ENCODE peak calls at places on chromosome 20, in seven cellular contexts. One of them, this sample, is unnamed.

GRCh38 chr20:64167676-64168075 is 3.4 kb downstream of the MYT1 start:
- DNase-seq in omental fat pad: no peak
- DNase-seq in astrocyte of the spinal cord: no peak
- DNase-seq in HCT116: no peak
- DNase-seq in epithelial cell of esophagus: no peak
- DNase-seq in cardiac muscle cell: no peak
- DNase-seq in fibroblast of the aortic adventitia: no peak
- DNase-seq in this sample: no peak

GRCh38 chr20:9852566-9852965 is 13.7 kb upstream of the PAK5 start:
- DNase-seq in astrocyte of the spinal cord: no peak
- DNase-seq in cardiac muscle cell: no peak
- DNase-seq in epithelial cell of esophagus: no peak
- DNase-seq in omental fat pad: no peak
- DNase-seq in fibroblast of the aortic adventitia: no peak
- DNase-seq in HCT116: no peak
- DNase-seq in this sample: no peak

GRCh38 chr20:45892049-45892816 is 1.1 kb downstream of the CTSA start:
- DNase-seq in astrocyte of the spinal cord: no peak
- DNase-seq in HCT116: no peak
- DNase-seq in fibroblast of the aortic adventitia: peak; percentile 36
- DNase-seq in cardiac muscle cell: no peak
- DNase-seq in omental fat pad: no peak
- DNase-seq in epithelial cell of esophagus: peak; percentile 48
- DNase-seq in this sample: no peak

GRCh38 chr20:4441871-4442270 is 279.8 kb upstream of the PRND start:
- DNase-seq in HCT116: no peak
- DNase-seq in omental fat pad: no peak
- DNase-seq in fibroblast of the aortic adventitia: no peak
- DNase-seq in astrocyte of the spinal cord: no peak
- DNase-seq in cardiac muscle cell: no peak
- DNase-seq in epithelial cell of esophagus: no peak
- DNase-seq in this sample: no peak

GRCh38 chr20:63963348-63963741 is 6.4 kb downstream of the ZNF512B start:
- DNase-seq in fibroblast of the aortic adventitia: no peak
- DNase-seq in omental fat pad: no peak
- DNase-seq in astrocyte of the spinal cord: no peak
- DNase-seq in epithelial cell of esophagus: no peak
- DNase-seq in cardiac muscle cell: no peak
- DNase-seq in HCT116: no peak
- DNase-seq in this sample: no peak

GRCh38 chr20:53718142-53718481 is 124.5 kb upstream of the ZNF217 start:
- DNase-seq in fibroblast of the aortic adventitia: no peak
- DNase-seq in cardiac muscle cell: no peak
- DNase-seq in astrocyte of the spinal cord: no peak
- DNase-seq in omental fat pad: no peak
- DNase-seq in HCT116: no peak
- DNase-seq in epithelial cell of esophagus: no peak
- DNase-seq in this sample: no peak

GRCh38 chr20:50627747-50628146 is 63.6 kb downstream of the RIPOR3 start:
- DNase-seq in omental fat pad: no peak
- DNase-seq in astrocyte of the spinal cord: no peak
- DNase-seq in fibroblast of the aortic adventitia: no peak
- DNase-seq in epithelial cell of esophagus: no peak
- DNase-seq in cardiac muscle cell: no peak
- DNase-seq in HCT116: no peak
- DNase-seq in this sample: no peak

GRCh38 chr20:24819331-24819965 is 129.6 kb upstream of the CST7 start:
- DNase-seq in cardiac muscle cell: no peak
- DNase-seq in omental fat pad: no peak
- DNase-seq in astrocyte of the spinal cord: no peak
- DNase-seq in HCT116: no peak
- DNase-seq in epithelial cell of esophagus: no peak
- DNase-seq in fibroblast of the aortic adventitia: no peak
- DNase-seq in this sample: no peak

GRCh38 chr20:5557123-5557522 is 193.1 kb upstream of the SHLD1 start:
- DNase-seq in HCT116: peak; percentile 13
- DNase-seq in epithelial cell of esophagus: peak; percentile 59
- DNase-seq in astrocyte of the spinal cord: peak; percentile 50
- DNase-seq in omental fat pad: no peak
- DNase-seq in cardiac muscle cell: peak; percentile 54
- DNase-seq in fibroblast of the aortic adventitia: peak; percentile 36
- DNase-seq in this sample: peak; percentile 31

GRCh38 chr20:9068232-9068781 is 580 bp upstream of the PLCB4 start:
- DNase-seq in astrocyte of the spinal cord: no peak
- DNase-seq in fibroblast of the aortic adventitia: no peak
- DNase-seq in cardiac muscle cell: peak; percentile 87
- DNase-seq in omental fat pad: no peak
- DNase-seq in HCT116: no peak
- DNase-seq in epithelial cell of esophagus: peak; percentile 55
- DNase-seq in this sample: peak; percentile 83

GRCh38 chr20:17898548-17898994 is 70.0 kb downstream of the SNX5 start:
- DNase-seq in omental fat pad: peak; percentile 77
- DNase-seq in cardiac muscle cell: peak; percentile 78
- DNase-seq in fibroblast of the aortic adventitia: peak; percentile 84
- DNase-seq in astrocyte of the spinal cord: peak; percentile 65
- DNase-seq in HCT116: peak; percentile 56
- DNase-seq in epithelial cell of esophagus: peak; percentile 77
- DNase-seq in this sample: peak; percentile 74

GRCh38 chr20:57589123-57589727 is 28.3 kb downstream of the PCK1 start:
- DNase-seq in omental fat pad: no peak
- DNase-seq in epithelial cell of esophagus: no peak
- DNase-seq in fibroblast of the aortic adventitia: no peak
- DNase-seq in cardiac muscle cell: no peak
- DNase-seq in astrocyte of the spinal cord: no peak
- DNase-seq in HCT116: no peak
- DNase-seq in this sample: no peak

GRCh38 chr20:45322952-45323383 is 14.9 kb upstream of the MATN4 start:
- DNase-seq in epithelial cell of esophagus: peak; percentile 60
- DNase-seq in omental fat pad: no peak
- DNase-seq in astrocyte of the spinal cord: no peak
- DNase-seq in HCT116: peak; percentile 31
- DNase-seq in fibroblast of the aortic adventitia: peak; percentile 39
- DNase-seq in cardiac muscle cell: peak; percentile 58
- DNase-seq in this sample: no peak

GRCh38 chr20:32674362-32674789 is 635 bp upstream of the C20orf203 start:
- DNase-seq in HCT116: peak; percentile 40
- DNase-seq in cardiac muscle cell: peak; percentile 64
- DNase-seq in epithelial cell of esophagus: peak; percentile 73
- DNase-seq in fibroblast of the aortic adventitia: peak; percentile 65
- DNase-seq in omental fat pad: no peak
- DNase-seq in astrocyte of the spinal cord: peak; percentile 48
- DNase-seq in this sample: peak; percentile 52

GRCh38 chr20:38218566-38218885 is 42.0 kb downstream of the KIAA1755 start:
- DNase-seq in fibroblast of the aortic adventitia: no peak
- DNase-seq in cardiac muscle cell: no peak
- DNase-seq in HCT116: no peak
- DNase-seq in omental fat pad: no peak
- DNase-seq in astrocyte of the spinal cord: no peak
- DNase-seq in epithelial cell of esophagus: no peak
- DNase-seq in this sample: no peak

GRCh38 chr20:23103284-23104018 is 17.3 kb upstream of the CD93 start:
- DNase-seq in fibroblast of the aortic adventitia: peak; percentile 46
- DNase-seq in omental fat pad: no peak
- DNase-seq in epithelial cell of esophagus: peak; percentile 24
- DNase-seq in HCT116: no peak
- DNase-seq in astrocyte of the spinal cord: peak; percentile 27
- DNase-seq in cardiac muscle cell: no peak
- DNase-seq in this sample: no peak

GRCh38 chr20:57651977-57652864 is 32.0 kb upstream of the ZBP1 start:
- DNase-seq in astrocyte of the spinal cord: no peak
- DNase-seq in cardiac muscle cell: no peak
- DNase-seq in HCT116: no peak
- DNase-seq in omental fat pad: peak; percentile 14
- DNase-seq in epithelial cell of esophagus: no peak
- DNase-seq in fibroblast of the aortic adventitia: no peak
- DNase-seq in this sample: no peak

GRCh38 chr20:52399352-52399751 is 207.8 kb upstream of the ZFP64 start:
- DNase-seq in omental fat pad: no peak
- DNase-seq in cardiac muscle cell: no peak
- DNase-seq in astrocyte of the spinal cord: no peak
- DNase-seq in HCT116: no peak
- DNase-seq in fibroblast of the aortic adventitia: no peak
- DNase-seq in epithelial cell of esophagus: no peak
- DNase-seq in this sample: no peak

GRCh38 chr20:33124261-33124660 is 43.7 kb upstream of the BPIFA2 start:
- DNase-seq in omental fat pad: no peak
- DNase-seq in epithelial cell of esophagus: no peak
- DNase-seq in cardiac muscle cell: no peak
- DNase-seq in HCT116: no peak
- DNase-seq in fibroblast of the aortic adventitia: no peak
- DNase-seq in astrocyte of the spinal cord: no peak
- DNase-seq in this sample: no peak

DNA sequence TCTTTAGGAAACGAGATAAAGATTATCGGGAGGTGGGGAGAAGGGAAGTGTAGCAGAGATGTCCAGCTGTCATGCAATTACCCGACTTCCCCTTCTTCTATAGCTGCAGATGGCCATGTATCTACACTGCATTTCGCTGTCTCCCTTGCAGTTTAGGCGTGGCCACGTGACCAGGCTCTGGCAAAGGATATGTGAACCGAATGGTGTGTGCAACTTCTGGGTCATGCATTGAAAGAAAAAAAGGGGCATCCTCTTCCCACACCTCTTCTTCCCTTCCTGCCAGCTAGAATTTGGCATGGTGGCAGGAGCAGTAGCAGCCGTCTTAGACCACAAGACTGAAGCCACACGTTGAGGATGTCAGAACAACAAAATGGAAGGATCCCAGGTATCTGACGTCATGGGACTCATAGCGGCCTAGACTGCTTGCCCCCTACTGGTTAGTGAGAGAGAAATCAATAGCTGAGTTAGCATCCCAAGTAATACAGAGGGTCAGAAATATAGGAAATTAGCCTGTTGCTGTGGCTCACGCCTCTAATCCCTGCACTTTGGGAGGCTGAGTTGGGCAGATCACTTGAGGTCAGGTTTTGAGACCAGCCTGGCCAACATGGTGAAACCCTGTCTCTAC is 32.8 kb downstream of the TCF15 start:
- DNase-seq in cardiac muscle cell: no peak
- DNase-seq in fibroblast of the aortic adventitia: peak; percentile 6
- DNase-seq in HCT116: peak; percentile 77
- DNase-seq in omental fat pad: no peak
- DNase-seq in epithelial cell of esophagus: peak; percentile 15
- DNase-seq in astrocyte of the spinal cord: no peak
- DNase-seq in this sample: no peak
- TF ChIP-seq CTCF in cardiac muscle cell: peak; percentile 46
- TF ChIP-seq CTCF in fibroblast of the aortic adventitia: peak; percentile 45
- TF ChIP-seq CTCF in HCT116: peak; percentile 78
- TF ChIP-seq CTCF in omental fat pad: no peak
- TF ChIP-seq CTCF in epithelial cell of esophagus: peak; percentile 4
- TF ChIP-seq CTCF in astrocyte of the spinal cord: peak; percentile 26
- TF ChIP-seq CTCF in this sample: peak; percentile 36

GRCh38 chr20:62386383-62387218 is at the start of gene RPS21:
- DNase-seq in HCT116: peak; percentile 79
- DNase-seq in epithelial cell of esophagus: peak; percentile 95
- DNase-seq in fibroblast of the aortic adventitia: peak; percentile 85
- DNase-seq in cardiac muscle cell: peak; percentile 95
- DNase-seq in omental fat pad: peak; percentile 74
- DNase-seq in astrocyte of the spinal cord: peak; percentile 88
- DNase-seq in this sample: peak; percentile 93
- TF ChIP-seq CTCF in HCT116: no peak
- TF ChIP-seq CTCF in epithelial cell of esophagus: no peak
- TF ChIP-seq CTCF in fibroblast of the aortic adventitia: no peak
- TF ChIP-seq CTCF in cardiac muscle cell: no peak
- TF ChIP-seq CTCF in omental fat pad: no peak
- TF ChIP-seq CTCF in astrocyte of the spinal cord: no peak
- TF ChIP-seq CTCF in this sample: no peak

DNA sequence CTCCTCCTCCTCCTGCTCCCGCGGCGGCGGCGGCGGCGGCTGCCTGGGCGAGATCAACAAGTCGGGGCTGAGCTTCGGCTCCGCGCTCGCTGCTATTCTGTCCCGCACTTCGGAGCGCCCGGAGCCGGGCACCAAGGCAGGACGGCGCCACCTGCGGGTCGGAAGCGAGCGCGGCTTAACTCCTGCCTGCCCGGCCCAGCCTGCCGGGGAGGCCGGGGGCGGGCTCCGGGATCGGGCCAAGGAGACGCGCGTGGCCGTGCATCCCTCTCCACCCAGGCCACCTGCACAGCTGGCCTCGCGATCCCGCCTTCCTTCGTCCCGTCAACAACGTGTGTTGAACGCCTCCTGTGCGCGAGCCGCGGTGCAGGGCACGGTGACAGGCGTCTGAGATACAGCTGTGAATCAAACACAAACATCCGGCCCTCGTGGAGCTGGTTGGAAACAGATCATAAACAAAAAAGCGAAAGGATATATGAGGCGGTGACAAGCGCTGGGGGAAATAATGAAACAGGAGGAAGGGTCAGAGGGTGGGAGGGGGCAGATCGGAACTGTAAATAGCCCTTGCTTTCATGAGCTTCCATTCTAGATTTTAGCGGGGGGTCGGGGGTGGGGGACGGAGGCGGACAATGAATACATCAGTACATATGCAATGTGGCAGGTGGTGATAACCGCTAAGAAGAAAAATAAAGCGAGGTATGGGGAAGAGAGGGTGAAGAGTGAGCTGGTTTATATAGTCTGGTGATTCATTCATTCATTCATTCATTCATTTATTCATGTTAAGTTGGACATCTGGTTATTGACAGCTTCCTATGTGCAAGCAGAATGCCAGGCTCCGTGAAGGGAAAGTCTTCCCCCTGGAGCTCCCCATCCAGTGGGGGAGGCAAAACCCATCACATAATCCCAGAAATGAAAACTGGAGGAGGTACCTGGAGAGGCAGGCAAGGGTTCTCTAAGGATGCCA is 2.0 kb upstream of the KCNB1 start:
- DNase-seq in HCT116: peak; percentile 31
- DNase-seq in epithelial cell of esophagus: peak; percentile 85
- DNase-seq in fibroblast of the aortic adventitia: peak; percentile 76
- DNase-seq in astrocyte of the spinal cord: peak; percentile 62
- DNase-seq in cardiac muscle cell: peak; percentile 90
- DNase-seq in omental fat pad: peak; percentile 56
- DNase-seq in this sample: peak; percentile 89
- TF ChIP-seq CTCF in HCT116: peak; percentile 81
- TF ChIP-seq CTCF in epithelial cell of esophagus: peak; percentile 54
- TF ChIP-seq CTCF in fibroblast of the aortic adventitia: peak; percentile 70
- TF ChIP-seq CTCF in astrocyte of the spinal cord: peak; percentile 69
- TF ChIP-seq CTCF in cardiac muscle cell: peak; percentile 71
- TF ChIP-seq CTCF in omental fat pad: no peak
- TF ChIP-seq CTCF in this sample: peak; percentile 50

DNA sequence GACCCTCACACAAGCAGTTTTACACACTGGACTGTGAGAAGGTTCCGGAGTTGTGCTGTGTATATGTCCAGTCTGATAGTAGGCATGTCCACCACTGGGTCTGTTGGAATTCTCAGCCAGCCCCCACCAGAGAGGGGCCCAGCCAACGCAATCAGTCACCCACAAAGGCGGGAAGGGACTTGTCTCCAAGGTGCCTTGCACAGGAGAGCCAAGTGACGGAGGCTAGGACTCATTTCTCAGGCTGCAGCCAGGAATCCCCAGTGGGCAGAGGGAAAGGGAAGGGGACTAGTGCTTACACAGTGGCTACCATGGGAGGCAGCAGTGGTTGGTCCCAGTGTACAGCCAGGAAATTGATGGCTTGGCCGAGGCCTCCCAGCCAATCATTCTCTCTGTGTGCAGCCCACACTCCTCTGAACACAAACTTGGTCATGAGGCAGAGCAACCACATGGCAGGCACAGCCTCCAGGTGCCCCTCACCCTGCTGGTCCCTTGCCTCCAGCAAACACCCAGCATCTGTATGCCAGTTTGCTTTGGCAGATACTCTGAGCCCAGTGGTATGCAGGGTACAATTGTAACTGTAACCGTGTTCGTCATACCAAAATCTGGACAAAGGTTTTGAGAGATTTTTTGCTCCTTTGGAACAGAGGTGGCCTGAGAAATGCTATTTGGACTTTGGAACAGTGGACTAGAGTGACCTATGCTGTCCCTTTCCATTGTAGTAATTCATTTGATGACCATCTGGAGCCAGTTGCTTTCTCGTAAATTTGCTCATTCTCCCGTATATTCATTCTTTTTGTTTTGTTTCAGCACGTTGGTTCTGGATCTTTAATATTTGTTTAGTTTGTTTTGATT is 72.9 kb upstream of the MYL9 start:
- DNase-seq in fibroblast of the aortic adventitia: no peak
- DNase-seq in epithelial cell of esophagus: no peak
- DNase-seq in cardiac muscle cell: no peak
- DNase-seq in astrocyte of the spinal cord: peak; percentile 44
- DNase-seq in omental fat pad: no peak
- DNase-seq in HCT116: no peak
- DNase-seq in this sample: no peak
- TF ChIP-seq CTCF in fibroblast of the aortic adventitia: peak; percentile 3
- TF ChIP-seq CTCF in epithelial cell of esophagus: no peak
- TF ChIP-seq CTCF in cardiac muscle cell: no peak
- TF ChIP-seq CTCF in astrocyte of the spinal cord: no peak
- TF ChIP-seq CTCF in omental fat pad: no peak
- TF ChIP-seq CTCF in HCT116: no peak
- TF ChIP-seq CTCF in this sample: no peak